ENCODE peak calls at places on chromosomes 1 and 21, in seven cellular contexts. E is heart left ventricle; Y is kidney; F is CD8-positive, alpha-beta T cell; Z is CD4-positive, CD25-positive, alpha-beta regulatory T cell; P is naive thymus-derived CD4-positive, alpha-beta T cell; I is neural progenitor cell. S is an unnamed sample.

GRCh38 chr1:36224537-36225297 is 474 bp downstream of the THRAP3 start:
- DNase-seq in E (no peak), Y (peak; percentile 94), F (no peak), Z (no peak), P (no peak), I (peak; percentile 90), S (peak; percentile 69)

GRCh38 chr1:156664046-156664948 is 12.9 kb downstream of the NES start:
- DNase-seq in E (peak; percentile 56), Y (no peak), F (no peak), Z (no peak), P (no peak), I (peak; percentile 74), S (no peak)

GRCh38 chr1:24085007-24085406 is 26.9 kb downstream of the MYOM3 start:
- DNase-seq in E (no peak), Y (no peak), F (no peak), Z (no peak), P (no peak), I (no peak), S (no peak)

GRCh38 chr1:240687820-240688219 is 75.9 kb upstream of the GREM2 start:
- DNase-seq in E (no peak), Y (no peak), F (no peak), Z (no peak), P (no peak), I (no peak), S (no peak)

GRCh38 chr1:202243006-202243405 is 49.4 kb downstream of the LGR6 start:
- DNase-seq in E (no peak), Y (peak; percentile 12), F (no peak), Z (no peak), P (no peak), I (no peak), S (no peak)

GRCh38 chr1:54052934-54053744 is at the start of the genes TCEANC2 and TMEM59:
- DNase-seq in E (peak; percentile 99), Y (peak; percentile 99), F (peak; percentile 96), Z (peak; percentile 96), P (peak; percentile 84), I (peak; percentile 98), S (peak; percentile 89)

GRCh38 chr1:30571380-30571779 is 152.0 kb downstream of the MATN1 start:
- DNase-seq in E (no peak), Y (no peak), F (no peak), Z (no peak), P (no peak), I (no peak), S (no peak)

GRCh38 chr1:43396059-43396458 is 6.4 kb downstream of the SZT2 start:
- DNase-seq in E (no peak), Y (no peak), F (no peak), Z (no peak), P (no peak), I (no peak), S (no peak)

GRCh38 chr1:38891753-38892152 is 10.4 kb upstream of the GJA9 start:
- DNase-seq in E (no peak), Y (no peak), F (no peak), Z (no peak), P (no peak), I (peak; percentile 24), S (no peak)

GRCh38 chr1:100628631-100629081 is 90.7 kb downstream of the GPR88 start:
- DNase-seq in E (no peak), Y (no peak), F (no peak), Z (no peak), P (no peak), I (no peak), S (no peak)

GRCh38 chr1:202088216-202088615 is 34.5 kb upstream of the GPR37L1 start:
- DNase-seq in E (no peak), Y (no peak), F (no peak), Z (no peak), P (no peak), I (no peak), S (no peak)

GRCh38 chr1:67061266-67061665 is 7.3 kb upstream of the SLC35D1 start:
- DNase-seq in E (no peak), Y (no peak), F (no peak), Z (no peak), P (no peak), I (no peak), S (no peak)

GRCh38 chr21:42567181-42567560 is 53.5 kb downstream of the SLC37A1 start:
- DNase-seq in E (no peak), Y (peak; percentile 56), F (no peak), Z (no peak), P (no peak), I (no peak), S (no peak)

GRCh38 chr1:230208619-230209261 is 141.7 kb downstream of the GALNT2 start:
- DNase-seq in E (no peak), Y (no peak), F (no peak), Z (no peak), P (no peak), I (no peak), S (no peak)

GRCh38 chr1:101238681-101239094 is 1.9 kb downstream of the S1PR1 start:
- DNase-seq in E (peak; percentile 90), Y (peak; percentile 91), F (peak; percentile 84), Z (peak; percentile 71), P (peak; percentile 74), I (peak; percentile 90), S (peak; percentile 71)

GRCh38 chr1:26349196-26349885 is 4.6 kb downstream of the CRYBG2 start:
- DNase-seq in E (no peak), Y (no peak), F (no peak), Z (no peak), P (no peak), I (no peak), S (no peak)

GRCh38 chr1:233843523-233844204 is 60.8 kb upstream of the SLC35F3 start:
- DNase-seq in E (no peak), Y (no peak), F (no peak), Z (no peak), P (no peak), I (no peak), S (no peak)

GRCh38 chr21:44709426-44710293 is 1.7 kb downstream of the TSPEAR start:
- DNase-seq in E (peak; percentile 61), Y (peak; percentile 76), F (no peak), Z (no peak), P (no peak), I (peak; percentile 57), S (no peak)

GRCh38 chr1:221697924-221698425 is 43.9 kb downstream of the DUSP10 start:
- DNase-seq in E (no peak), Y (no peak), F (no peak), Z (no peak), P (no peak), I (no peak), S (no peak)

GRCh38 chr1:13760340-13760739 is 60.4 kb downstream of the PRDM2 start:
- DNase-seq in E (no peak), Y (no peak), F (no peak), Z (no peak), P (no peak), I (no peak), S (no peak)

GRCh38 chr1:197199923-197200467 is 53.5 kb upstream of the ASPM start:
- DNase-seq in E (no peak), Y (no peak), F (no peak), Z (no peak), P (no peak), I (no peak), S (no peak)

GRCh38 chr1:31839662-31840343 is 24.0 kb upstream of the SPOCD1 start:
- DNase-seq in E (no peak), Y (no peak), F (no peak), Z (no peak), P (no peak), I (no peak), S (no peak)

GRCh38 chr21:35053356-35054096 is 4.4 kb upstream of the RUNX1 start:
- DNase-seq in E (no peak), Y (no peak), F (no peak), Z (no peak), P (no peak), I (peak; percentile 19), S (no peak)

DNA sequence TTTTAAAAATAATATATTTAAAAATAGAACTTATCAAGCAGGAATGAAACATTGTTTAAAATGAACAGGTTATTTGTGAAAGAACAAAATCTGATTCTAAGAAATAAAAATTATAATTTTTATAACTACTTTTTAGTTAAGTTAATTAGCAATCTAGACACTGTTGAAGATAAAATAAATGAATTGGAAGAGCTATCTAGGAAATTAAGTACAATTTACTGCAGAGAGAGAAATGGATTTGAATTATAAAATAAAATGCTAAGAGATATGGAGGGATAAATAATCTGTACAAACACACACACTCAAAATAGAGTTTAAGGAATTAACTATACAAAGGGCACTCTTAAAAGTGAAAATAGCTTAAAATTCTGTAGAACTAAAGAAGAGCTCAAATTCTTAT is 1123.1 kb downstream of the PLA2G4A start:
- DNase-seq in E (no peak), Y (no peak), F (no peak), Z (no peak), P (no peak), I (no peak), S (no peak)
- H3K9me3 ChIP-seq in E (no peaks in the 10 kb centered on the region), Y (peaks cover 3% of the 10 kb centered on the region), F (no peaks in the 10 kb centered on the region), Z (no peaks in the 10 kb centered on the region), P (peaks cover 5% of the 10 kb centered on the region), I (peaks cover 3% of the 10 kb centered on the region), S (no peaks in the 10 kb centered on the region)

DNA sequence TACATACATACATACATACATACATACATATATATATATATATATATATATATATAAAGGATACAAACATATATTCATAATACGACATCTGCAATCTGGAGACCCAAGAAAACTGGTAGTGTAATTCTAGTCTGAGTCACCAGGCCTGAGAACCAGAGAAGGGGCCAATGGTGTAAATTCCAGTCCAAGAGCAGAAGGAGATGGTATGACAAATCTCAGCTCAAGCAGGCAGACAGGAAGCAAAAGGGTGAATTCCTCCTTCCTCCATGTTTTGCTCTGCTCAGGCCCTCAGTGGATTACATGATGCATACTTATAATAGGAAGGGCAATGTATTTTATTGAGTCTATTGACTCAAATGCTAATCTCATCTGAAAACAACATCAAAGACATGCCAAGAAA is 1060.4 kb upstream of the TMPRSS15 start:
- DNase-seq in E (no peak), Y (no peak), F (no peak), Z (no peak), P (no peak), I (no peak), S (no peak)
- H3K9me3 ChIP-seq in E (no peaks in the 10 kb centered on the region), Y (no peaks in the 10 kb centered on the region), F (peaks cover 3% of the 10 kb centered on the region), Z (peaks cover 8% of the 10 kb centered on the region), P (no peaks in the 10 kb centered on the region), I (no peaks in the 10 kb centered on the region), S (no peaks in the 10 kb centered on the region)

GRCh38 chr1:4590766-4591165 is 63.6 kb upstream of the AJAP1 start:
- DNase-seq in E (no peak), Y (peak; percentile 18), F (no peak), Z (no peak), P (no peak), I (no peak), S (no peak)
- H3K9me3 ChIP-seq in E (no peaks in the 10 kb centered on the region), Y (no peaks in the 10 kb centered on the region), F (no peaks in the 10 kb centered on the region), Z (no peaks in the 10 kb centered on the region), P (no peaks in the 10 kb centered on the region), I (no peaks in the 10 kb centered on the region), S (no peaks in the 10 kb centered on the region)

GRCh38 chr1:200738348-200738732 is 353 bp upstream of the CAMSAP2 start:
- DNase-seq in E (no peak), Y (no peak), F (no peak), Z (no peak), P (no peak), I (no peak), S (no peak)
- H3K9me3 ChIP-seq in E (no peaks in the 10 kb centered on the region), Y (no peaks in the 10 kb centered on the region), F (no peaks in the 10 kb centered on the region), Z (no peaks in the 10 kb centered on the region), P (no peaks in the 10 kb centered on the region), I (no peaks in the 10 kb centered on the region), S (no peaks in the 10 kb centered on the region)

GRCh38 chr21:30497065-30497464 is at the start of gene KRTAP19-4:
- DNase-seq in E (no peak), Y (no peak), F (no peak), Z (no peak), P (no peak), I (no peak), S (no peak)
- H3K9me3 ChIP-seq in E (no peaks in the 10 kb centered on the region), Y (no peaks in the 10 kb centered on the region), F (no peaks in the 10 kb centered on the region), Z (no peaks in the 10 kb centered on the region), P (no peaks in the 10 kb centered on the region), I (peaks cover 6% of the 10 kb centered on the region), S (no peaks in the 10 kb centered on the region)